ENCODE peak calls at places on chromosomes 13 and 19, in five cellular contexts. W, C, S, H and I are unnamed samples.

GRCh38 chr19:16143399-16144215 is at the start of gene HSH2D:
- DNase-seq in W (no peak), C (no peak), S (no peak), H (peak), I (no peak)

GRCh38 chr13:99982021-99982740 is 597 bp downstream of the ZIC2 start:
- DNase-seq in W (no peak), C (peak), S (peak), H (no peak), I (peak)

GRCh38 chr13:113092776-113093579 is 12.6 kb upstream of the F7 start:
- DNase-seq in W (no peak), C (no peak), S (no peak), H (no peak), I (no peak)

GRCh38 chr19:51689751-51690358 is 3.3 kb upstream of the SPACA6 start:
- DNase-seq in W (no peak), C (peak), S (peak), H (no peak), I (peak)

GRCh38 chr13:46288570-46289259 is 77.0 kb downstream of the LRRC63 start:
- DNase-seq in W (no peak), C (no peak), S (no peak), H (no peak), I (no peak)

GRCh38 chr13:46639033-46639981 is 86.3 kb downstream of the LRCH1 start:
- DNase-seq in W (peak), C (no peak), S (no peak), H (no peak), I (no peak)

GRCh38 chr19:11268783-11269267 is 6.5 kb upstream of the DOCK6 start:
- DNase-seq in W (peak), C (peak), S (no peak), H (no peak), I (no peak)

GRCh38 chr13:105979586-105979985 is 555.9 kb downstream of the EFNB2 start:
- DNase-seq in W (no peak), C (no peak), S (no peak), H (no peak), I (no peak)

GRCh38 chr13:48783181-48783630 is 129.5 kb downstream of the CYSLTR2 start:
- DNase-seq in W (peak), C (peak), S (no peak), H (no peak), I (no peak)

GRCh38 chr19:15303105-15303780 is 29.1 kb downstream of the BRD4 start:
- DNase-seq in W (no peak), C (no peak), S (no peak), H (no peak), I (no peak)

GRCh38 chr19:54252243-54252642 is 4.8 kb downstream of the LILRB5 start:
- DNase-seq in W (no peak), C (no peak), S (no peak), H (no peak), I (no peak)

GRCh38 chr13:37175996-37176395 is 70.5 kb upstream of the CSNK1A1L start:
- DNase-seq in W (no peak), C (no peak), S (no peak), H (no peak), I (no peak)

GRCh38 chr19:4229179-4229931 is at the start of gene EBI3:
- DNase-seq in W (no peak), C (no peak), S (no peak), H (peak), I (no peak)

GRCh38 chr13:50708461-50708860 is 135.0 kb downstream of the DLEU7 start:
- DNase-seq in W (no peak), C (no peak), S (no peak), H (no peak), I (no peak)

GRCh38 chr13:48055712-48056111 is 18.2 kb downstream of the NUDT15 start:
- DNase-seq in W (no peak), C (no peak), S (no peak), H (no peak), I (no peak)

GRCh38 chr19:50998061-50998460 is 3.3 kb downstream of the KLK8 start:
- DNase-seq in W (no peak), C (no peak), S (no peak), H (no peak), I (no peak)

GRCh38 chr13:40517486-40518311 is 148.7 kb downstream of the FOXO1 start:
- DNase-seq in W (no peak), C (no peak), S (no peak), H (no peak), I (no peak)

GRCh38 chr13:36158606-36159005 is 27.4 kb upstream of the DCLK1 start:
- DNase-seq in W (no peak), C (no peak), S (no peak), H (no peak), I (no peak)

GRCh38 chr19:13505761-13506549 is at the start of gene CACNA1A:
- DNase-seq in W (peak), C (no peak), S (peak), H (no peak), I (no peak)

GRCh38 chr19:3047307-3048189 is 14.7 kb downstream of the TLE5 start:
- DNase-seq in W (peak), C (peak), S (peak), H (no peak), I (no peak)

GRCh38 chr13:23724196-23724970 is 154.2 kb downstream of the TNFRSF19 start:
- DNase-seq in W (peak), C (no peak), S (no peak), H (no peak), I (no peak)

GRCh38 chr19:39007096-39007495 is 25.3 kb downstream of the FBXO27 start:
- DNase-seq in W (no peak), C (no peak), S (no peak), H (no peak), I (no peak)

GRCh38 chr13:77660841-77661250 is 36.6 kb upstream of the SLAIN1 start:
- DNase-seq in W (no peak), C (no peak), S (no peak), H (no peak), I (no peak)

GRCh38 chr19:37991841-37992248 is 84.8 kb downstream of the SIPA1L3 start:
- DNase-seq in W (no peak), C (no peak), S (no peak), H (no peak), I (no peak)

GRCh38 chr19:46970815-46971214 is 48.8 kb upstream of the NPAS1 start:
- DNase-seq in W (peak), C (no peak), S (no peak), H (no peak), I (no peak)

GRCh38 chr13:106291006-106291405 is 244.5 kb downstream of the EFNB2 start:
- DNase-seq in W (no peak), C (no peak), S (no peak), H (no peak), I (no peak)

GRCh38 chr19:38529610-38530009 is 88.1 kb downstream of the MAP4K1 start:
- DNase-seq in W (no peak), C (no peak), S (no peak), H (no peak), I (no peak)

GRCh38 chr19:10885241-10886169 is 14.2 kb downstream of the CARM1 start:
- DNase-seq in W (peak), C (no peak), S (no peak), H (no peak), I (no peak)

GRCh38 chr13:76048675-76049396 is 412.7 kb downstream of the LMO7 start:
- DNase-seq in W (no peak), C (no peak), S (no peak), H (no peak), I (no peak)

GRCh38 chr13:66312312-66313087 is 917.6 kb downstream of the PCDH9 start:
- DNase-seq in W (no peak), C (peak), S (no peak), H (no peak), I (no peak)

GRCh38 chr13:100875392-100876043 is 200.9 kb upstream of the TMTC4 start:
- DNase-seq in W (peak), C (no peak), S (no peak), H (no peak), I (no peak)

GRCh38 chr19:41859618-41860418 is at the start of gene RPS19:
- DNase-seq in W (peak), C (peak), S (peak), H (peak), I (peak)

GRCh38 chr13:41296879-41297646 is 14.0 kb upstream of the NAA16 start:
- DNase-seq in W (no peak), C (no peak), S (no peak), H (no peak), I (no peak)

GRCh38 chr13:58318495-58319167 is 687.1 kb downstream of the PCDH17 start:
- DNase-seq in W (no peak), C (no peak), S (no peak), H (no peak), I (no peak)